ENCODE peak calls at places on chromosomes 16 and 17, in ten cellular contexts. N, G, J, L, C, W, H, F, X and Y are unnamed samples.

GRCh38 chr17:82242977-82243647 is 14.3 kb downstream of the SLC16A3 start:
- ATAC-seq in N (no peak), G (no peak), J (no peak), L (no peak), C (peak), W (no peak), H (peak), F (no peak), X (no peak), Y (peak)

GRCh38 chr16:9908613-9909012 is 273.6 kb downstream of the GRIN2A start:
- ATAC-seq in N (no peak), G (no peak), J (no peak), L (peak), C (peak), W (no peak), H (no peak), F (no peak), X (peak), Y (no peak)

GRCh38 chr17:48247038-48247437 is 139.5 kb downstream of the SNX11 start:
- ATAC-seq in N (no peak), G (no peak), J (no peak), L (no peak), C (no peak), W (no peak), H (no peak), F (no peak), X (no peak), Y (no peak)

GRCh38 chr17:37742114-37742761 is 2.6 kb downstream of the HNF1B start:
- ATAC-seq in N (no peak), G (no peak), J (no peak), L (no peak), C (no peak), W (no peak), H (peak), F (no peak), X (no peak), Y (peak)

GRCh38 chr16:24681793-24682192 is 47.7 kb upstream of the TNRC6A start:
- ATAC-seq in N (no peak), G (no peak), J (no peak), L (no peak), C (no peak), W (no peak), H (no peak), F (peak), X (no peak), Y (no peak)

GRCh38 chr16:89156740-89157645 is 14.6 kb upstream of the CDH15 start:
- ATAC-seq in N (no peak), G (no peak), J (no peak), L (no peak), C (no peak), W (peak), H (no peak), F (no peak), X (no peak), Y (peak)

GRCh38 chr17:81902023-81902652 is at the start of gene NPB:
- ATAC-seq in N (peak), G (peak), J (peak), L (peak), C (peak), W (peak), H (peak), F (no peak), X (peak), Y (peak)

GRCh38 chr17:79150799-79151198 is 76.2 kb downstream of the ENGASE start:
- ATAC-seq in N (no peak), G (no peak), J (no peak), L (no peak), C (no peak), W (no peak), H (no peak), F (no peak), X (no peak), Y (no peak)

GRCh38 chr16:11824362-11824761 is 27.0 kb downstream of the RSL1D1 start:
- ATAC-seq in N (peak), G (no peak), J (no peak), L (no peak), C (peak), W (no peak), H (peak), F (no peak), X (peak), Y (no peak)

GRCh38 chr16:70679653-70680494 is 6.0 kb downstream of the MTSS2 start:
- ATAC-seq in N (no peak), G (peak), J (peak), L (peak), C (no peak), W (no peak), H (no peak), F (peak), X (peak), Y (no peak)

GRCh38 chr17:63631062-63631461 is 8.8 kb downstream of the MAP3K3 start:
- ATAC-seq in N (no peak), G (no peak), J (no peak), L (peak), C (no peak), W (no peak), H (no peak), F (no peak), X (no peak), Y (no peak)

GRCh38 chr16:53429221-53429943 is 4.9 kb upstream of the RBL2 start:
- ATAC-seq in N (peak), G (no peak), J (no peak), L (no peak), C (no peak), W (no peak), H (no peak), F (peak), X (no peak), Y (peak)

GRCh38 chr16:88522276-88522949 is 47.8 kb upstream of the ZC3H18 start:
- ATAC-seq in N (no peak), G (no peak), J (no peak), L (no peak), C (no peak), W (no peak), H (no peak), F (no peak), X (no peak), Y (no peak)

GRCh38 chr17:62652251-62653001 is 25.0 kb downstream of the MRC2 start:
- ATAC-seq in N (peak), G (no peak), J (peak), L (peak), C (peak), W (peak), H (peak), F (peak), X (peak), Y (peak)

GRCh38 chr16:10812352-10813122 is 6.1 kb downstream of the TVP23A start:
- ATAC-seq in N (no peak), G (peak), J (no peak), L (peak), C (no peak), W (no peak), H (no peak), F (no peak), X (no peak), Y (no peak)

GRCh38 chr16:57797216-57797525 is 5.1 kb downstream of the KIFC3 start:
- ATAC-seq in N (no peak), G (no peak), J (no peak), L (no peak), C (no peak), W (no peak), H (peak), F (no peak), X (no peak), Y (no peak)

GRCh38 chr16:31888735-31889134 is 15.1 kb downstream of the ZNF267 start:
- ATAC-seq in N (no peak), G (peak), J (no peak), L (no peak), C (no peak), W (no peak), H (no peak), F (no peak), X (no peak), Y (no peak)

GRCh38 chr17:40307001-40307690 is 1.8 kb upstream of the RARA start:
- ATAC-seq in N (no peak), G (peak), J (peak), L (no peak), C (no peak), W (no peak), H (no peak), F (peak), X (no peak), Y (peak)

GRCh38 chr16:72029567-72030271 is 21.2 kb downstream of the DHODH start:
- ATAC-seq in N (no peak), G (no peak), J (no peak), L (no peak), C (no peak), W (no peak), H (no peak), F (no peak), X (no peak), Y (no peak)

GRCh38 chr17:36813357-36813756 is 123.9 kb upstream of the LHX1 start:
- ATAC-seq in N (no peak), G (no peak), J (no peak), L (no peak), C (no peak), W (no peak), H (no peak), F (no peak), X (no peak), Y (no peak)

GRCh38 chr16:67456383-67457140 is 24.4 kb downstream of the ATP6V0D1 start:
- ATAC-seq in N (peak), G (no peak), J (no peak), L (peak), C (no peak), W (no peak), H (no peak), F (peak), X (peak), Y (peak)

GRCh38 chr17:81579821-81580321 is 27.7 kb upstream of the FAAP100 start:
- ATAC-seq in N (no peak), G (no peak), J (no peak), L (no peak), C (peak), W (no peak), H (no peak), F (no peak), X (no peak), Y (peak)

GRCh38 chr17:39828443-39828842 is 35.7 kb downstream of the IKZF3 start:
- ATAC-seq in N (no peak), G (peak), J (no peak), L (peak), C (no peak), W (no peak), H (peak), F (no peak), X (no peak), Y (no peak)

GRCh38 chr17:18370761-18371160 is 6.8 kb upstream of the EVPLL start:
- ATAC-seq in N (no peak), G (no peak), J (no peak), L (no peak), C (no peak), W (no peak), H (no peak), F (no peak), X (no peak), Y (no peak)

GRCh38 chr17:76691379-76692191 is 19.2 kb downstream of the MXRA7 start:
- ATAC-seq in N (no peak), G (no peak), J (no peak), L (no peak), C (no peak), W (no peak), H (no peak), F (no peak), X (no peak), Y (no peak)

GRCh38 chr16:70749681-70750601 is 51.0 kb downstream of the VAC14 start:
- ATAC-seq in N (no peak), G (no peak), J (no peak), L (no peak), C (no peak), W (no peak), H (no peak), F (no peak), X (no peak), Y (no peak)

GRCh38 chr16:11307639-11308492 is 26.7 kb upstream of the PRM1 start:
- ATAC-seq in N (no peak), G (no peak), J (no peak), L (no peak), C (no peak), W (no peak), H (no peak), F (no peak), X (no peak), Y (no peak)

GRCh38 chr17:8055851-8056231 is 17.0 kb downstream of the ALOX15B start:
- ATAC-seq in N (no peak), G (no peak), J (no peak), L (no peak), C (peak), W (no peak), H (no peak), F (no peak), X (no peak), Y (no peak)

GRCh38 chr16:84132527-84133285 is 12.3 kb downstream of the HSDL1 start:
- ATAC-seq in N (no peak), G (no peak), J (no peak), L (peak), C (no peak), W (no peak), H (no peak), F (no peak), X (no peak), Y (no peak)

GRCh38 chr16:8956265-8957060 is 7.2 kb downstream of the USP7 start:
- ATAC-seq in N (peak), G (no peak), J (no peak), L (no peak), C (peak), W (no peak), H (no peak), F (no peak), X (no peak), Y (no peak)

GRCh38 chr17:32693135-32693897 is 183.6 kb downstream of the MYO1D start:
- ATAC-seq in N (no peak), G (no peak), J (no peak), L (no peak), C (no peak), W (no peak), H (no peak), F (no peak), X (no peak), Y (no peak)

GRCh38 chr17:4020096-4020495 is 55.9 kb upstream of the ATP2A3 start:
- ATAC-seq in N (no peak), G (no peak), J (no peak), L (no peak), C (no peak), W (no peak), H (no peak), F (no peak), X (no peak), Y (no peak)

GRCh38 chr16:1171001-1171400 is 18.1 kb downstream of the CACNA1H start:
- ATAC-seq in N (no peak), G (no peak), J (no peak), L (no peak), C (no peak), W (no peak), H (no peak), F (no peak), X (no peak), Y (no peak)

GRCh38 chr16:87310610-87311009 is 6.6 kb downstream of the C16orf95 start:
- ATAC-seq in N (no peak), G (no peak), J (no peak), L (no peak), C (peak), W (no peak), H (no peak), F (no peak), X (no peak), Y (no peak)

GRCh38 chr17:73203135-73203787 is 10.4 kb downstream of the COG1 start:
- ATAC-seq in N (no peak), G (peak), J (peak), L (peak), C (peak), W (peak), H (peak), F (no peak), X (peak), Y (peak)

GRCh38 chr16:4945560-4946502 is 8.9 kb upstream of the PPL start:
- ATAC-seq in N (no peak), G (no peak), J (no peak), L (no peak), C (no peak), W (no peak), H (no peak), F (peak), X (no peak), Y (peak)

GRCh38 chr17:64993867-64994266 is 62.7 kb downstream of the GNA13 start:
- ATAC-seq in N (no peak), G (no peak), J (no peak), L (no peak), C (no peak), W (no peak), H (no peak), F (no peak), X (no peak), Y (no peak)

GRCh38 chr17:21425321-21425720 is 49.2 kb downstream of the KCNJ12 start:
- ATAC-seq in N (no peak), G (no peak), J (no peak), L (no peak), C (no peak), W (no peak), H (no peak), F (no peak), X (no peak), Y (no peak)

GRCh38 chr16:75218256-75219076 is at the start of gene CTRB1:
- ATAC-seq in N (no peak), G (peak), J (no peak), L (peak), C (peak), W (no peak), H (peak), F (no peak), X (no peak), Y (no peak)